ENCODE peak calls at places on chromosomes 6 and 20, in eight cellular contexts. R is mucosa of descending colon; E is CD4-positive, alpha-beta T cell; V is astrocyte of the spinal cord; Q is Calu3; J is GM20000; B is endothelial cell; C is B cell. I is an unnamed sample.

GRCh38 chr6:168441434-168442391 is 729 bp downstream of the SMOC2 start:
- DNase-seq in R (peak), E (no peak), V (no peak), Q (no peak), J (no peak), B (peak), C (no peak), I (no peak)

GRCh38 chr20:409697-410559 is 1.8 kb downstream of the RBCK1 start:
- DNase-seq in R (peak), E (no peak), V (no peak), Q (no peak), J (no peak), B (no peak), C (no peak), I (no peak)

GRCh38 chr20:58759947-58760346 is 67.3 kb downstream of the NPEPL1 start:
- DNase-seq in R (no peak), E (no peak), V (no peak), Q (no peak), J (no peak), B (no peak), C (no peak), I (no peak)

GRCh38 chr6:134593442-134593841 is 275.5 kb upstream of the SGK1 start:
- DNase-seq in R (no peak), E (no peak), V (no peak), Q (no peak), J (no peak), B (no peak), C (no peak), I (no peak)

GRCh38 chr6:72206606-72207005 is 320.3 kb downstream of the RIMS1 start:
- DNase-seq in R (no peak), E (no peak), V (no peak), Q (no peak), J (no peak), B (no peak), C (no peak), I (no peak)

GRCh38 chr20:5090191-5090590 is 29.6 kb downstream of the PCNA start:
- DNase-seq in R (no peak), E (no peak), V (no peak), Q (no peak), J (no peak), B (peak), C (peak), I (no peak)

GRCh38 chr20:63136296-63136695 is 79.6 kb downstream of the YTHDF1 start:
- DNase-seq in R (peak), E (no peak), V (no peak), Q (no peak), J (no peak), B (no peak), C (no peak), I (no peak)

GRCh38 chr6:107811591-107812218 is 12.4 kb downstream of the SCML4 start:
- DNase-seq in R (no peak), E (no peak), V (no peak), Q (no peak), J (no peak), B (no peak), C (no peak), I (no peak)

GRCh38 chr20:54189630-54190029 is 15.8 kb upstream of the CYP24A1 start:
- DNase-seq in R (no peak), E (no peak), V (no peak), Q (no peak), J (no peak), B (no peak), C (no peak), I (no peak)

GRCh38 chr6:99458319-99458718 is 33.2 kb upstream of the PNISR start:
- DNase-seq in R (no peak), E (no peak), V (peak), Q (peak), J (no peak), B (peak), C (no peak), I (no peak)

GRCh38 chr20:23091741-23092408 is 5.8 kb upstream of the CD93 start:
- DNase-seq in R (no peak), E (no peak), V (no peak), Q (no peak), J (no peak), B (no peak), C (no peak), I (no peak)

GRCh38 chr6:57173886-57174510 is 1.9 kb downstream of the BAG2 start:
- DNase-seq in R (no peak), E (no peak), V (peak), Q (peak), J (no peak), B (no peak), C (no peak), I (peak)

GRCh38 chr6:47810885-47811284 is 29.1 kb downstream of the OPN5 start:
- DNase-seq in R (no peak), E (no peak), V (no peak), Q (no peak), J (no peak), B (peak), C (no peak), I (no peak)

GRCh38 chr6:878179-878578 is 185.2 kb upstream of the EXOC2 start:
- DNase-seq in R (no peak), E (no peak), V (no peak), Q (no peak), J (no peak), B (no peak), C (no peak), I (no peak)

GRCh38 chr6:112298816-112299281 is 44.5 kb upstream of the LAMA4 start:
- DNase-seq in R (no peak), E (no peak), V (peak), Q (peak), J (no peak), B (no peak), C (no peak), I (no peak)

GRCh38 chr20:46752639-46753235 is 43.3 kb downstream of the SLC2A10 start:
- DNase-seq in R (peak), E (peak), V (peak), Q (peak), J (peak), B (peak), C (no peak), I (peak)

GRCh38 chr20:21520702-21521595 is 7.1 kb upstream of the NKX2-2 start:
- DNase-seq in R (no peak), E (no peak), V (no peak), Q (no peak), J (peak), B (no peak), C (no peak), I (no peak)
- TF ChIP-seq CTCF in R (no peak), E (no peak), V (no peak), Q (no peak), J (no peak), B (no peak), C (no peak), I (no peak)

GRCh38 chr6:158565122-158565429 is 5.2 kb downstream of the TMEM181 start:
- DNase-seq in R (no peak), E (no peak), V (no peak), Q (no peak), J (no peak), B (no peak), C (no peak), I (no peak)

GRCh38 chr6:158566207-158566818 is 6.4 kb downstream of the TMEM181 start:
- DNase-seq in R (no peak), E (no peak), V (no peak), Q (no peak), J (no peak), B (no peak), C (no peak), I (no peak)

GRCh38 chr6:158564243-158565121 is 4.6 kb downstream of the TMEM181 start:
- DNase-seq in R (no peak), E (no peak), V (no peak), Q (no peak), J (no peak), B (no peak), C (no peak), I (no peak)

GRCh38 chr6:158567152-158567551 is 7.3 kb downstream of the TMEM181 start:
- DNase-seq in R (no peak), E (no peak), V (no peak), Q (no peak), J (no peak), B (no peak), C (no peak), I (no peak)

DNA sequence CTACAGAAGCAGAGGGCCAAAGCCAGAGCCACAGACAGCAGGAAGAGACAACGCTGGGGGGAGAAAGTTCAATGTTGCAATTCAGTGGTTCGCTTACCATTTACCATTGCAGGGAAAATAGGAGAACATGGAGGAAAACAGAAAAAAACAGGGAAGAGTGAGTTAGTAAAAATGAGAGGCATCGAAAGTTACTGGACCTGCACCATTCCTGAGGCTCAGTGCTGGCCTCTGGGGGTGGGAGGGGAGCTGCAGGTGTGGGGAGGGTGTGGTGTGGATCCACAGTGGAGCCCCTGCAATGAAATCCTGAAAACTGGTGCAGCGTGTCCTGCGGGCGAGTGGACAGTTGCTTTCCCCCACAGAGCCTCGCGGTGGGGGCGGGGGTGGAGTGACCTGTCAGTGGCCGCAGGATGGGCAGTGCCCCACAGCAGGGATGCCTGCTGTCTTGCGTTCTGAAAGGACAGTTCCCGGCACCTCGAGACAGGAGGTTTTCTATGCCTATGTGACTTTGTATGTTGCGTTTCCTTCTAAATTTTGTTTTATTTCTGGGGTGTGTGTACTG is 5.7 kb downstream of the TMEM181 start:
- DNase-seq in R (no peak), E (no peak), V (no peak), Q (no peak), J (no peak), B (no peak), C (no peak), I (no peak)
- TF ChIP-seq CTCF in R (no peak), E (no peak), V (peak), Q (no peak), J (no peak), B (no peak), C (no peak), I (no peak)

GRCh38 chr6:15593798-15594197 is 69.0 kb downstream of the DTNBP1 start:
- DNase-seq in R (no peak), E (no peak), V (peak), Q (no peak), J (no peak), B (no peak), C (no peak), I (peak)
- TF ChIP-seq CTCF in R (no peak), E (no peak), V (no peak), Q (no peak), J (no peak), B (no peak), C (no peak), I (no peak)

GRCh38 chr6:149331043-149331807 is 13.7 kb downstream of the TAB2 start:
- DNase-seq in R (no peak), E (no peak), V (peak), Q (no peak), J (no peak), B (no peak), C (no peak), I (no peak)

GRCh38 chr6:149331871-149332270 is 14.4 kb downstream of the TAB2 start:
- DNase-seq in R (no peak), E (no peak), V (no peak), Q (no peak), J (no peak), B (no peak), C (no peak), I (no peak)

GRCh38 chr6:149330133-149330532 is 12.6 kb downstream of the TAB2 start:
- DNase-seq in R (no peak), E (no peak), V (no peak), Q (no peak), J (no peak), B (no peak), C (no peak), I (no peak)

GRCh38 chr6:149328083-149328482 is 10.6 kb downstream of the TAB2 start:
- DNase-seq in R (no peak), E (no peak), V (no peak), Q (no peak), J (no peak), B (no peak), C (no peak), I (no peak)

GRCh38 chr6:149329529-149329928 is 12.0 kb downstream of the TAB2 start:
- DNase-seq in R (no peak), E (no peak), V (no peak), Q (no peak), J (no peak), B (no peak), C (no peak), I (no peak)
- TF ChIP-seq CTCF in R (no peak), E (no peak), V (no peak), Q (no peak), J (no peak), B (no peak), C (no peak), I (no peak)

GRCh38 chr6:109901976-109902375 is 76.1 kb upstream of the GPR6 start:
- DNase-seq in R (no peak), E (no peak), V (no peak), Q (no peak), J (no peak), B (no peak), C (no peak), I (no peak)
- TF ChIP-seq CTCF in R (no peak), E (no peak), V (no peak), Q (no peak), J (no peak), B (no peak), C (no peak), I (no peak)

GRCh38 chr6:74347161-74347560 is 651.2 kb downstream of the CD109 start:
- DNase-seq in R (no peak), E (no peak), V (no peak), Q (no peak), J (no peak), B (no peak), C (no peak), I (no peak)

GRCh38 chr6:74343804-74344203 is 647.8 kb downstream of the CD109 start:
- DNase-seq in R (no peak), E (no peak), V (peak), Q (no peak), J (no peak), B (no peak), C (no peak), I (no peak)
- TF ChIP-seq CTCF in R (no peak), E (no peak), V (peak), Q (peak), J (no peak), B (no peak), C (no peak), I (no peak)

GRCh38 chr20:38935285-38935684 is 9.1 kb downstream of the FAM83D start:
- DNase-seq in R (no peak), E (no peak), V (peak), Q (peak), J (no peak), B (no peak), C (no peak), I (no peak)
- TF ChIP-seq CTCF in R (no peak), E (no peak), V (peak), Q (peak), J (no peak), B (no peak), C (peak), I (no peak)

DNA sequence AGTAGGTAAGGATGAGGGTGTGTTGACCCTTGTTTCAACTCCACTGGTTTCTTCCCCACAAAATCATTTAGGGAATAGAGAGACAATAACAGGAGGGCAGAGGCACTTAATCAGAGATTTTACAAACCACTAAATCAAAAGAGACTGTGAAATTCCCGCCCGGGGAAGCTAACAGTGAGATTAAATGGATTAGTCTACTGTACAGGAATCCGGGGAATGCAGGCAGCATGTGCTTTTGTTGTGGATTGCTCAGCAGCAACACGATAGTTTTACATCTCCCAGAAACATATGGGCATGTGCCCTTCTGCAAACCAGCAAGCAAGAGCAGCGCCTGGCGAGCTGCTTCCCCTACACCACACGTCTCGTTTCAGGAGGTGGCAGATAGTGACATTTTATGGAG is 382.2 kb downstream of the CD83 start:
- DNase-seq in R (no peak), E (no peak), V (peak), Q (no peak), J (no peak), B (no peak), C (no peak), I (no peak)
- TF ChIP-seq CTCF in R (no peak), E (no peak), V (no peak), Q (no peak), J (no peak), B (no peak), C (no peak), I (no peak)